ENCODE peak calls at places on chromosomes 5 and 9, in five cellular contexts. One of them, this sample, is unnamed.

GRCh38 chr9:9949948-9950347 is 662.9 kb downstream of the PTPRD start:
- DNase-seq in substantia nigra: no peak
- DNase-seq in fibroblast of the aortic adventitia: no peak
- DNase-seq in stimulated activated naive CD8-positive, alpha-beta T cell treated with anti-CD3 and anti-CD28 coated beads, Interleukin-15, amount 100 ng/mL, for 72 hours: no peak
- DNase-seq in HCEC 1CT: no peak
- DNase-seq in this sample: no peak

GRCh38 chr5:5497132-5497748 is 74.8 kb downstream of the ICE1 start:
- DNase-seq in substantia nigra: peak
- DNase-seq in fibroblast of the aortic adventitia: peak
- DNase-seq in stimulated activated naive CD8-positive, alpha-beta T cell treated with anti-CD3 and anti-CD28 coated beads, Interleukin-15, amount 100 ng/mL, for 72 hours: peak
- DNase-seq in HCEC 1CT: peak
- DNase-seq in this sample: peak

GRCh38 chr9:20558609-20559016 is 63.7 kb downstream of the MLLT3 start:
- DNase-seq in substantia nigra: no peak
- DNase-seq in fibroblast of the aortic adventitia: peak
- DNase-seq in stimulated activated naive CD8-positive, alpha-beta T cell treated with anti-CD3 and anti-CD28 coated beads, Interleukin-15, amount 100 ng/mL, for 72 hours: peak
- DNase-seq in HCEC 1CT: peak
- DNase-seq in this sample: peak

GRCh38 chr9:87618931-87619330 is 107.0 kb upstream of the CTSL start:
- DNase-seq in substantia nigra: no peak
- DNase-seq in fibroblast of the aortic adventitia: no peak
- DNase-seq in stimulated activated naive CD8-positive, alpha-beta T cell treated with anti-CD3 and anti-CD28 coated beads, Interleukin-15, amount 100 ng/mL, for 72 hours: no peak
- DNase-seq in HCEC 1CT: no peak
- DNase-seq in this sample: no peak

GRCh38 chr9:115164511-115164974 is 46.6 kb upstream of the TNC start:
- DNase-seq in substantia nigra: peak
- DNase-seq in fibroblast of the aortic adventitia: peak
- DNase-seq in stimulated activated naive CD8-positive, alpha-beta T cell treated with anti-CD3 and anti-CD28 coated beads, Interleukin-15, amount 100 ng/mL, for 72 hours: no peak
- DNase-seq in HCEC 1CT: peak
- DNase-seq in this sample: no peak

GRCh38 chr9:124950050-124950718 is 9.3 kb upstream of the GOLGA1 start:
- DNase-seq in substantia nigra: no peak
- DNase-seq in fibroblast of the aortic adventitia: no peak
- DNase-seq in stimulated activated naive CD8-positive, alpha-beta T cell treated with anti-CD3 and anti-CD28 coated beads, Interleukin-15, amount 100 ng/mL, for 72 hours: no peak
- DNase-seq in HCEC 1CT: no peak
- DNase-seq in this sample: no peak

GRCh38 chr5:180395540-180396274 is 42.6 kb upstream of the GFPT2 start:
- DNase-seq in substantia nigra: no peak
- DNase-seq in fibroblast of the aortic adventitia: no peak
- DNase-seq in stimulated activated naive CD8-positive, alpha-beta T cell treated with anti-CD3 and anti-CD28 coated beads, Interleukin-15, amount 100 ng/mL, for 72 hours: no peak
- DNase-seq in HCEC 1CT: no peak
- DNase-seq in this sample: peak

GRCh38 chr5:149445343-149445738 is 66.2 kb upstream of the IL17B start:
- DNase-seq in substantia nigra: no peak
- DNase-seq in fibroblast of the aortic adventitia: no peak
- DNase-seq in stimulated activated naive CD8-positive, alpha-beta T cell treated with anti-CD3 and anti-CD28 coated beads, Interleukin-15, amount 100 ng/mL, for 72 hours: no peak
- DNase-seq in HCEC 1CT: no peak
- DNase-seq in this sample: no peak

GRCh38 chr9:37412431-37413151 is 9.9 kb upstream of the GRHPR start:
- DNase-seq in substantia nigra: no peak
- DNase-seq in fibroblast of the aortic adventitia: peak
- DNase-seq in stimulated activated naive CD8-positive, alpha-beta T cell treated with anti-CD3 and anti-CD28 coated beads, Interleukin-15, amount 100 ng/mL, for 72 hours: no peak
- DNase-seq in HCEC 1CT: no peak
- DNase-seq in this sample: no peak

GRCh38 chr9:33619666-33620404 is 95.8 kb downstream of the ANKRD18B start:
- DNase-seq in substantia nigra: no peak
- DNase-seq in fibroblast of the aortic adventitia: peak
- DNase-seq in stimulated activated naive CD8-positive, alpha-beta T cell treated with anti-CD3 and anti-CD28 coated beads, Interleukin-15, amount 100 ng/mL, for 72 hours: no peak
- DNase-seq in HCEC 1CT: peak
- DNase-seq in this sample: peak

GRCh38 chr5:176631383-176631970 is 1.0 kb downstream of the EIF4E1B start:
- DNase-seq in substantia nigra: no peak
- DNase-seq in fibroblast of the aortic adventitia: no peak
- DNase-seq in stimulated activated naive CD8-positive, alpha-beta T cell treated with anti-CD3 and anti-CD28 coated beads, Interleukin-15, amount 100 ng/mL, for 72 hours: no peak
- DNase-seq in HCEC 1CT: no peak
- DNase-seq in this sample: no peak

GRCh38 chr9:83670381-83670780 is 37.4 kb downstream of the UBQLN1 start:
- DNase-seq in substantia nigra: no peak
- DNase-seq in fibroblast of the aortic adventitia: no peak
- DNase-seq in stimulated activated naive CD8-positive, alpha-beta T cell treated with anti-CD3 and anti-CD28 coated beads, Interleukin-15, amount 100 ng/mL, for 72 hours: no peak
- DNase-seq in HCEC 1CT: no peak
- DNase-seq in this sample: no peak

GRCh38 chr5:89457411-89458329 is 574.7 kb upstream of the MEF2C start:
- DNase-seq in substantia nigra: no peak
- DNase-seq in fibroblast of the aortic adventitia: peak
- DNase-seq in stimulated activated naive CD8-positive, alpha-beta T cell treated with anti-CD3 and anti-CD28 coated beads, Interleukin-15, amount 100 ng/mL, for 72 hours: no peak
- DNase-seq in HCEC 1CT: peak
- DNase-seq in this sample: no peak

GRCh38 chr5:108148715-108149139 is 233.2 kb downstream of the FBXL17 start:
- DNase-seq in substantia nigra: no peak
- DNase-seq in fibroblast of the aortic adventitia: peak
- DNase-seq in stimulated activated naive CD8-positive, alpha-beta T cell treated with anti-CD3 and anti-CD28 coated beads, Interleukin-15, amount 100 ng/mL, for 72 hours: no peak
- DNase-seq in HCEC 1CT: peak
- DNase-seq in this sample: peak

GRCh38 chr9:2264081-2264480 is 248.9 kb downstream of the SMARCA2 start:
- DNase-seq in substantia nigra: no peak
- DNase-seq in fibroblast of the aortic adventitia: no peak
- DNase-seq in stimulated activated naive CD8-positive, alpha-beta T cell treated with anti-CD3 and anti-CD28 coated beads, Interleukin-15, amount 100 ng/mL, for 72 hours: no peak
- DNase-seq in HCEC 1CT: no peak
- DNase-seq in this sample: no peak

GRCh38 chr9:36818242-36818938 is 215.7 kb downstream of the PAX5 start:
- DNase-seq in substantia nigra: no peak
- DNase-seq in fibroblast of the aortic adventitia: no peak
- DNase-seq in stimulated activated naive CD8-positive, alpha-beta T cell treated with anti-CD3 and anti-CD28 coated beads, Interleukin-15, amount 100 ng/mL, for 72 hours: no peak
- DNase-seq in HCEC 1CT: no peak
- DNase-seq in this sample: no peak

GRCh38 chr5:159099049-159099760 is 511 bp downstream of the EBF1 start:
- DNase-seq in substantia nigra: no peak
- DNase-seq in fibroblast of the aortic adventitia: peak
- DNase-seq in stimulated activated naive CD8-positive, alpha-beta T cell treated with anti-CD3 and anti-CD28 coated beads, Interleukin-15, amount 100 ng/mL, for 72 hours: peak
- DNase-seq in HCEC 1CT: peak
- DNase-seq in this sample: no peak

GRCh38 chr5:58818515-58818914 is 235.6 kb downstream of the RAB3C start:
- DNase-seq in substantia nigra: no peak
- DNase-seq in fibroblast of the aortic adventitia: no peak
- DNase-seq in stimulated activated naive CD8-positive, alpha-beta T cell treated with anti-CD3 and anti-CD28 coated beads, Interleukin-15, amount 100 ng/mL, for 72 hours: no peak
- DNase-seq in HCEC 1CT: no peak
- DNase-seq in this sample: no peak

GRCh38 chr5:134195666-134196065 is 18.9 kb upstream of the SKP1 start:
- DNase-seq in substantia nigra: no peak
- DNase-seq in fibroblast of the aortic adventitia: no peak
- DNase-seq in stimulated activated naive CD8-positive, alpha-beta T cell treated with anti-CD3 and anti-CD28 coated beads, Interleukin-15, amount 100 ng/mL, for 72 hours: no peak
- DNase-seq in HCEC 1CT: no peak
- DNase-seq in this sample: no peak

GRCh38 chr5:134837530-134838181 is 8.1 kb upstream of the C5orf24 start:
- DNase-seq in substantia nigra: no peak
- DNase-seq in fibroblast of the aortic adventitia: peak
- DNase-seq in stimulated activated naive CD8-positive, alpha-beta T cell treated with anti-CD3 and anti-CD28 coated beads, Interleukin-15, amount 100 ng/mL, for 72 hours: no peak
- DNase-seq in HCEC 1CT: peak
- DNase-seq in this sample: no peak

GRCh38 chr9:18347381-18348084 is 126.4 kb upstream of the ADAMTSL1 start:
- DNase-seq in substantia nigra: no peak
- DNase-seq in fibroblast of the aortic adventitia: peak
- DNase-seq in stimulated activated naive CD8-positive, alpha-beta T cell treated with anti-CD3 and anti-CD28 coated beads, Interleukin-15, amount 100 ng/mL, for 72 hours: no peak
- DNase-seq in HCEC 1CT: no peak
- DNase-seq in this sample: no peak

GRCh38 chr5:36422957-36423356 is 121.3 kb upstream of the RANBP3L start:
- DNase-seq in substantia nigra: no peak
- DNase-seq in fibroblast of the aortic adventitia: peak
- DNase-seq in stimulated activated naive CD8-positive, alpha-beta T cell treated with anti-CD3 and anti-CD28 coated beads, Interleukin-15, amount 100 ng/mL, for 72 hours: no peak
- DNase-seq in HCEC 1CT: peak
- DNase-seq in this sample: peak